ENCODE peak calls at places on chromosome 4, in five cellular contexts. T is Peyer's patch, E is lower lobe of right lung, W is MM.1S, R is left ventricle myocardium inferior. M is an unnamed sample.

GRCh38 chr4:3442959-3443749 is 1.4 kb downstream of the HGFAC start:
- DNase-seq in T (peak; percentile 71), E (no peak), W (peak; percentile 41), R (no peak), M (peak; percentile 69)

GRCh38 chr4:112031712-112032328 is 113.4 kb upstream of the FAM241A start:
- DNase-seq in T (no peak), E (no peak), W (peak; percentile 57), R (no peak), M (no peak)

GRCh38 chr4:2941138-2942036 is 21.8 kb downstream of the NOP14 start:
- DNase-seq in T (peak; percentile 43), E (no peak), W (no peak), R (no peak), M (no peak)

GRCh38 chr4:95548738-95549245 is at the start of gene UNC5C:
- DNase-seq in T (no peak), E (peak; percentile 56), W (no peak), R (peak; percentile 80), M (no peak)

GRCh38 chr4:156971623-156972369 is at the start of gene PDGFC:
- DNase-seq in T (peak; percentile 78), E (peak; percentile 91), W (peak; percentile 66), R (peak; percentile 79), M (peak; percentile 78)

GRCh38 chr4:6731780-6732179 is 15.8 kb downstream of the BLOC1S4 start:
- DNase-seq in T (no peak), E (no peak), W (no peak), R (no peak), M (no peak)

GRCh38 chr4:20015825-20016224 is 235.9 kb upstream of the SLIT2 start:
- DNase-seq in T (no peak), E (no peak), W (no peak), R (no peak), M (no peak)

GRCh38 chr4:7341486-7342222 is 93.1 kb downstream of the PSAPL1 start:
- DNase-seq in T (no peak), E (no peak), W (no peak), R (peak; percentile 6), M (no peak)

GRCh38 chr4:52576326-52576725 is 82.8 kb downstream of the USP46 start:
- DNase-seq in T (no peak), E (no peak), W (no peak), R (no peak), M (no peak)

GRCh38 chr4:40586729-40587128 is 42.9 kb downstream of the RBM47 start:
- DNase-seq in T (no peak), E (no peak), W (no peak), R (no peak), M (no peak)

GRCh38 chr4:73740353-73740778 is at the start of gene CXCL8:
- DNase-seq in T (no peak), E (peak; percentile 57), W (no peak), R (peak; percentile 60), M (no peak)

GRCh38 chr4:7629855-7630254 is 195.1 kb upstream of the PSAPL1 start:
- DNase-seq in T (no peak), E (no peak), W (no peak), R (no peak), M (no peak)

GRCh38 chr4:118224239-118224829 is 128.5 kb downstream of the PRSS12 start:
- DNase-seq in T (no peak), E (no peak), W (peak; percentile 52), R (no peak), M (peak; percentile 13)

GRCh38 chr4:143352052-143352451 is 15.4 kb downstream of the GAB1 start:
- DNase-seq in T (no peak), E (no peak), W (no peak), R (no peak), M (no peak)

GRCh38 chr4:152850377-152850776 is 70.6 kb downstream of the ARFIP1 start:
- DNase-seq in T (no peak), E (peak; percentile 66), W (peak; percentile 38), R (no peak), M (no peak)

GRCh38 chr4:76953956-76954355 is 4.4 kb downstream of the SEPTIN11 start:
- DNase-seq in T (no peak), E (no peak), W (no peak), R (no peak), M (no peak)

GRCh38 chr4:139938414-139938813 is 215.6 kb downstream of the MAML3 start:
- DNase-seq in T (no peak), E (no peak), W (no peak), R (no peak), M (no peak)

GRCh38 chr4:36385951-36386561 is 104.6 kb downstream of the DTHD1 start:
- DNase-seq in T (no peak), E (no peak), W (peak; percentile 69), R (no peak), M (no peak)

GRCh38 chr4:3291411-3291968 is 1.3 kb upstream of the RGS12 start:
- DNase-seq in T (peak; percentile 79), E (peak; percentile 72), W (no peak), R (no peak), M (peak; percentile 58)

GRCh38 chr4:16722386-16722785 is 176.1 kb downstream of the LDB2 start:
- DNase-seq in T (no peak), E (no peak), W (no peak), R (no peak), M (no peak)

GRCh38 chr4:55765070-55765469 is 54.5 kb upstream of the EXOC1L start:
- DNase-seq in T (no peak), E (no peak), W (no peak), R (no peak), M (no peak)

GRCh38 chr4:166808380-166808779 is 425.9 kb downstream of the SPOCK3 start:
- DNase-seq in T (no peak), E (no peak), W (no peak), R (no peak), M (no peak)

GRCh38 chr4:138222041-138222440 is 20.1 kb downstream of the SLC7A11 start:
- DNase-seq in T (no peak), E (no peak), W (no peak), R (no peak), M (no peak)

DNA sequence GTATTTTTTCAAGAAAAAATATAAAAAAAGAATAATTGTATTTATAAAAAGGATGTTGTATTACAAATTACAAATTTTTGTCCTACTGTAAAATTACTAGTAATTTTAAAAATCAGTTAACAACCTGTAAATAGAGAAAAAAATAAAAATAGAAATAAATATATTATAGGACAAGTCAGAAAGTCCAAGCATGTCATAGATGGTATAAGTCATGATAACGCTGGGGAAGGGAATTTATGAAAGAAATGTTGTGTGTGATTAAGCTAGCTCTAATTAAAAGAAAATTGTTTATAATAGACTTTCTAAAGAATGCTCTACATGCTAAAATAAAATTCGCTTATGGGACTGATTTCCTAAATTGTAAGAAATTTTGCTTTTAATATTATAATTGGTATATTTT is 2329.9 kb downstream of the ARAP2 start:
- DNase-seq in T (no peak), E (no peak), W (no peak), R (no peak), M (no peak)
- H3K9me3 ChIP-seq in T (no peaks in the 10 kb centered on the region), E (no peaks in the 10 kb centered on the region), W (no peaks in the 10 kb centered on the region), R (peaks cover 36% of the 10 kb centered on the region), M (peaks cover 6% of the 10 kb centered on the region)

GRCh38 chr4:25233737-25234389 is at the start of gene PI4K2B:
- DNase-seq in T (peak; percentile 96), E (peak; percentile 93), W (peak; percentile 95), R (peak; percentile 89), M (peak; percentile 97)

GRCh38 chr4:25229804-25230203 is 4.0 kb upstream of the PI4K2B start:
- DNase-seq in T (no peak), E (no peak), W (no peak), R (no peak), M (no peak)

GRCh38 chr4:25235401-25235800 is 1.6 kb downstream of the PI4K2B start:
- DNase-seq in T (no peak), E (no peak), W (no peak), R (no peak), M (no peak)

GRCh38 chr4:25234390-25235367 is 846 bp downstream of the PI4K2B start:
- DNase-seq in T (peak; percentile 76), E (peak; percentile 68), W (peak; percentile 90), R (peak; percentile 39), M (peak; percentile 52)

DNA sequence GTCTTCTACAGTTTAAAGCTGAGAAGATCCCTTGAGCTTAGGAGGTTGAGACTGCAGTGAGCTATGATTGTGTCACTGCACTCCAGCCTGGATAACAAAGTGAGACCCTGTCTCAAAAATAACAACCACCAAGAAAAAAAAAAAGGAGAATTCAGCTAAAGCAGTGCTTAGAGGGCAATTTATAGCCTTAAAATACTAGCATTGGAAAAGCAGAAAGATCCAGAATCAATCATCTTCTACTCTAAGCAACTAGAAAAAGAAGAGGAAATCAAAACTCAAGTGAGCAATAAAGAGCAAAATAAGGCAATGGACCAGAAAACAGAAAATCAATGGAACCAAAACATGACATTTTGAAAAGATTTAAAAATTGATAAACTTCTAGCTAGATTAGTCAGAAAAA is 639 bp upstream of the PI4K2B start:
- DNase-seq in T (no peak), E (no peak), W (peak; percentile 38), R (no peak), M (no peak)
- H3K4me3 ChIP-seq in T (peak overlapping the region; percentile 82), E (peak overlapping the region; percentile 98), W (peak overlapping the region; percentile 70), R (peak overlapping the region; percentile 81), M (peak overlapping the region; percentile 37)

GRCh38 chr4:119695216-119695615 is 66.6 kb upstream of the PDE5A start:
- DNase-seq in T (no peak), E (no peak), W (no peak), R (no peak), M (no peak)

GRCh38 chr4:119688439-119688838 is 59.8 kb upstream of the PDE5A start:
- DNase-seq in T (no peak), E (no peak), W (no peak), R (no peak), M (no peak)

GRCh38 chr4:119693127-119693526 is 64.5 kb upstream of the PDE5A start:
- DNase-seq in T (no peak), E (no peak), W (no peak), R (no peak), M (no peak)

GRCh38 chr4:119690871-119691270 is 62.3 kb upstream of the PDE5A start:
- DNase-seq in T (no peak), E (no peak), W (peak; percentile 32), R (no peak), M (no peak)

DNA sequence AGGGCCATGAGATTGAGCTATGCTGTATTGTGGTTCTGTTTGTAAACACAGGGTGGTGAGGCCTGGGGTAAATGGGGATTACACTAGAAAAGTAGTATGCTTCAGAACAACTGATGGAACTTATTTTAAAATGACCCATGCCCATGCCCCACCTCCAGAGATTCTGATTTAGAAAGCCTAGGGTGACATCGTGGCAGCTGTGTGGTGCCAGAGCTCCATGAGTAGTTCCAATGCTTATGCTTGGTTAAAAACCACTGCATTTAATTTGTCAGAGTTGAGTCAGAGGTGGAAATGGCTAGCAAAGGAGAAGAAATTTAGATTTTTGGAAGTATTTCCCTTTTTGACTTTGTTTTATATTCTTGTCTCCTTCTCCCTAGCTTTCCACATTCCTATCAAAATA is 63.4 kb upstream of the PDE5A start:
- DNase-seq in T (no peak), E (no peak), W (no peak), R (no peak), M (no peak)
- TF ChIP-seq CTCF in T (no peak), E (no peak), W (no peak), R (peak; percentile 60), M (no peak)

GRCh38 chr4:44434247-44434646 is 14.4 kb downstream of the KCTD8 start:
- DNase-seq in T (no peak), E (no peak), W (no peak), R (no peak), M (no peak)
- H3K9me3 ChIP-seq in T (no peaks in the 10 kb centered on the region), E (no peaks in the 10 kb centered on the region), W (no peaks in the 10 kb centered on the region), R (no peaks in the 10 kb centered on the region), M (no peaks in the 10 kb centered on the region)